ENCODE peak calls at places on chromosome 7, in five cellular contexts. H is body of pancreas, E is Peyer's patch, L is thyroid gland, K is suprapubic skin. T is an unnamed sample.

GRCh38 chr7:95684037-95684436 is 87.7 kb upstream of the PDK4 start:
- DNase-seq in E (no peak), H (no peak), L (no peak), K (no peak), T (no peak)

GRCh38 chr7:76428868-76429805 is 4.4 kb downstream of the ZP3 start:
- DNase-seq in K (peak; percentile 73), E (no peak), H (no peak), L (no peak), T (no peak)

GRCh38 chr7:117645456-117646181 is 165.8 kb downstream of the CFTR start:
- DNase-seq in L (no peak), K (no peak), E (no peak), H (no peak), T (no peak)

GRCh38 chr7:33334349-33334748 is 205.0 kb downstream of the BBS9 start:
- DNase-seq in E (no peak), K (no peak), L (no peak), H (no peak), T (no peak)

GRCh38 chr7:108030536-108030935 is 27.6 kb upstream of the LAMB1 start:
- DNase-seq in H (no peak), K (no peak), E (no peak), L (no peak), T (no peak)

GRCh38 chr7:79241288-79242055 is 212.0 kb downstream of the MAGI2 start:
- DNase-seq in K (no peak), E (no peak), H (no peak), L (no peak), T (no peak)

GRCh38 chr7:48360574-48360973 is 189.3 kb downstream of the ABCA13 start:
- DNase-seq in H (no peak), L (no peak), E (no peak), K (no peak), T (no peak)

GRCh38 chr7:23456093-23456492 is 14.2 kb downstream of the IGF2BP3 start:
- DNase-seq in L (no peak), K (no peak), E (no peak), H (no peak), T (no peak)

GRCh38 chr7:88091988-88092675 is 127.7 kb downstream of the SRI start:
- DNase-seq in K (no peak), L (no peak), H (no peak), E (no peak), T (no peak)

GRCh38 chr7:141674702-141675101 is 27.3 kb downstream of the DENND11 start:
- DNase-seq in L (peak; percentile 25), E (no peak), H (no peak), K (no peak), T (no peak)

GRCh38 chr7:52958621-52959140 is 76.8 kb upstream of the POM121L12 start:
- DNase-seq in K (no peak), E (no peak), L (no peak), H (no peak), T (no peak)

GRCh38 chr7:34875481-34875880 is 161.8 kb downstream of the DPY19L1 start:
- DNase-seq in K (no peak), L (no peak), E (no peak), H (no peak), T (no peak)

GRCh38 chr7:46209611-46210170 is 288.6 kb upstream of the IGFBP3 start:
- DNase-seq in L (no peak), E (no peak), H (no peak), K (no peak), T (no peak)

GRCh38 chr7:38863609-38864291 is 45.2 kb downstream of the VPS41 start:
- DNase-seq in E (no peak), K (no peak), H (peak; percentile 91), L (peak; percentile 50), T (no peak)

GRCh38 chr7:22351878-22352277 is 5.1 kb downstream of the RAPGEF5 start:
- DNase-seq in E (no peak), L (no peak), H (no peak), K (no peak), T (no peak)

GRCh38 chr7:108461855-108462254 is 5.6 kb upstream of the NRCAM start:
- DNase-seq in E (no peak), H (peak; percentile 60), L (no peak), K (no peak), T (no peak)

GRCh38 chr7:110502893-110503465 is 587.9 kb upstream of the LRRN3 start:
- DNase-seq in L (no peak), K (no peak), E (no peak), H (no peak), T (no peak)

GRCh38 chr7:141268614-141269013 is 194.8 kb downstream of the TMEM178B start:
- DNase-seq in L (no peak), K (no peak), E (no peak), H (no peak), T (no peak)

GRCh38 chr7:32522746-32523145 is 27.5 kb downstream of the AVL9 start:
- DNase-seq in K (no peak), H (no peak), L (no peak), E (no peak), T (no peak)

GRCh38 chr7:137298464-137298794 is 45.1 kb downstream of the PTN start:
- DNase-seq in H (no peak), E (no peak), K (no peak), L (no peak), T (no peak)

GRCh38 chr7:126574838-126575250 is 677.9 kb downstream of the GRM8 start:
- DNase-seq in E (no peak), K (no peak), L (no peak), H (no peak), T (no peak)

GRCh38 chr7:904847-905246 is 28.5 kb downstream of the GET4 start:
- DNase-seq in H (no peak), L (no peak), E (no peak), K (no peak), T (no peak)

GRCh38 chr7:52168085-52168484 is 851.5 kb upstream of the COBL start:
- DNase-seq in E (no peak), L (no peak), H (no peak), K (no peak), T (no peak)

GRCh38 chr7:151432658-151433521 is 7.1 kb downstream of the CRYGN start:
- DNase-seq in K (no peak), E (no peak), L (peak; percentile 80), H (no peak), T (no peak)

GRCh38 chr7:129146237-129146979 is 1.9 kb downstream of the TSPAN33 start:
- DNase-seq in K (no peak), H (no peak), L (no peak), E (no peak), T (no peak)

GRCh38 chr7:26525413-26526287 is 234.0 kb downstream of the SNX10 start:
- DNase-seq in L (no peak), H (no peak), K (no peak), E (no peak), T (no peak)

GRCh38 chr7:28723336-28723735 is 234.8 kb downstream of the TRIL start:
- DNase-seq in E (no peak), K (no peak), L (no peak), H (no peak), T (no peak)

GRCh38 chr7:91892821-91893340 is 12.4 kb upstream of the MTERF1 start:
- DNase-seq in L (no peak), H (no peak), K (no peak), E (no peak), T (no peak)

GRCh38 chr7:12436896-12437535 is 33.4 kb upstream of the VWDE start:
- DNase-seq in E (no peak), L (peak; percentile 23), K (no peak), H (no peak), T (no peak)

GRCh38 chr7:71633571-71634008 is 501.6 kb downstream of the GALNT17 start:
- DNase-seq in K (peak; percentile 53), L (peak; percentile 65), E (no peak), H (no peak), T (no peak)

GRCh38 chr7:2629740-2630681 is 1.8 kb upstream of the TTYH3 start:
- DNase-seq in L (peak; percentile 96), H (peak; percentile 55), K (no peak), E (peak; percentile 88), T (no peak)

GRCh38 chr7:134374791-134375190 is 58.1 kb upstream of the SLC35B4 start:
- DNase-seq in E (no peak), H (no peak), K (no peak), L (no peak), T (no peak)

GRCh38 chr7:134372858-134373257 is 56.1 kb upstream of the SLC35B4 start:
- DNase-seq in H (no peak), E (no peak), L (no peak), K (no peak), T (no peak)

GRCh38 chr7:134375206-134375605 is 58.5 kb upstream of the SLC35B4 start:
- DNase-seq in E (no peak), H (no peak), L (peak; percentile 16), K (no peak), T (no peak)

GRCh38 chr7:134376693-134377092 is 60.0 kb upstream of the SLC35B4 start:
- DNase-seq in E (no peak), H (no peak), L (no peak), K (no peak), T (no peak)

GRCh38 chr7:134374291-134374690 is 57.6 kb upstream of the SLC35B4 start:
- DNase-seq in L (no peak), E (no peak), K (no peak), H (no peak), T (no peak)
- H3K4me1 ChIP-seq in L (no peaks in the 10 kb centered on the region), E (no peaks in the 10 kb centered on the region), K (peaks cover 7% of the 10 kb centered on the region), H (peaks cover 31% of the 10 kb centered on the region), T (no peaks in the 10 kb centered on the region)

DNA sequence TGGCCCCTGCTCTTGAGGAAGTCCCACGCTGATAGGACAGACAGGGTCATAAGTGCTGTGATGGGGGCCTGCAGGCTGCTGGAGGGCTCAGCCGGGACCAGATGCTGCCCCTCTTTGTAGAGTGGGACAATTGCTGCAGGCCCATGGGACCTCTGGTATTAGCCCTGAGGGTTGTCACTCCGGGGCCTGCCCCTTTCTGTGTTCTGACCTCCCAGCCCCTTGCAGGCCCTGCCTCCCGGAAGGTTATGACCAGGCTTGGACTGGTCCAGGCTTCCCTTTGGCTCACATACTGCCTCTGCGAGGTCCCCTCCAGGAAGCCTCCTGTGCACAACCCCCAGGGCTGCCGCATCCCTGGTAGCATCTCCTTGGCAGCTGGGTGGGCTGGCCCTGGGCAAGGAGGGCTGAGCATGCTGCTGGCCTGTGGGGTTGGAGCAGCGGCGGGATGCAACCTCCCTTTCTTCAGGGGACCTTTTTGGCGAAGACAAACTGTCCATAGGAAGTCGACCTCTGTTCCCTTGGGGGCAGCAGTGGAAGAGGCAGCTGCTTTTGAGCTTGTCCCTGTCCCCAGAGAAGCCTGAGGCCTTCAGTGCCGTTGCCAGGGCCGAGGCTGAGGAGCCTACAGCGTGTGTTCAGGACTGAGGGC is 8.8 kb downstream of the LIMK1 start:
- DNase-seq in E (no peak), H (no peak), L (no peak), K (no peak), T (peak; percentile 63)
- H3K4me3 ChIP-seq in E (peak overlapping the region; percentile 41), H (no peak overlapping the region), L (no peak overlapping the region), K (no peak overlapping the region), T (peak overlapping the region; percentile 62)

GRCh38 chr7:152463714-152464311 is 28.0 kb upstream of the KMT2C start:
- DNase-seq in K (peak; percentile 100), L (peak; percentile 100), H (peak; percentile 100), E (peak; percentile 100), T (peak; percentile 100)
- TF ChIP-seq POLR2A in K (peak; percentile 95), L (peak; percentile 93), H (no peak), E (peak; percentile 97), T (no peak)

DNA sequence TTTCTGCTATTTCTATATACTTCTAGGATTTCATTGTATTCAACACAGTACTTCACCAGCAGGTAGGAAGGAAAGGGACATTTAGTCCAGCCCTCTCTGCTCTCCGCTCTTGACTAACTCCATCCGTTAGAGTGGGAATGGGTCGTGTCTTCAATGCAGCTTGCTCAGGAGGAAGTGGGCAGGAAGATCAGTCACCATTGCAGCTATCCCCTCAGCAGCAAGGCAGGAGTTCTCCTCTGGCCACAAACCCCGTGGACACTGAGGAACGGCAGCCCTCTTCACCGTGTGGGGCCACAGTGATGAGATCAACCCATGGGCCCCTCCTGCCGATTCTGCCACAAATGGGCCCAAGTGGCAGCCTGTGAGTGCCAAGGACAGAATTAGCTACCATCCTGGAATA is 30.2 kb upstream of the IKZF1 start:
- DNase-seq in E (no peak), L (no peak), H (no peak), K (no peak), T (no peak)
- H3K4me1 ChIP-seq in E (peaks cover 5% of the 10 kb centered on the region), L (no peaks in the 10 kb centered on the region), H (no peaks in the 10 kb centered on the region), K (no peaks in the 10 kb centered on the region), T (no peaks in the 10 kb centered on the region)

T was measured in heart left ventricle.